ENCODE peak calls at places on chromosomes 16 and 17, in five cellular contexts. U is fibroblast of lung, A is A549, P is uterus, Q is brain microvascular endothelial cell. H is an unnamed sample.

GRCh38 chr16:89359296-89360147 is 130.8 kb downstream of the ANKRD11 start:
- DNase-seq in U (no peak), A (no peak), P (no peak), Q (no peak), H (no peak)

GRCh38 chr17:39204245-39204644 is 4.2 kb downstream of the RPL19 start:
- DNase-seq in U (no peak), A (no peak), P (no peak), Q (no peak), H (no peak)

GRCh38 chr16:76278976-76279375 is 1.8 kb downstream of the CNTNAP4 start:
- DNase-seq in U (peak; percentile 58), A (peak; percentile 26), P (no peak), Q (no peak), H (no peak)

GRCh38 chr16:11715246-11715947 is 27.3 kb downstream of the TXNDC11 start:
- DNase-seq in U (no peak), A (no peak), P (no peak), Q (no peak), H (no peak)

GRCh38 chr16:19698480-19699465 is 19.3 kb downstream of the KNOP1 start:
- DNase-seq in U (peak; percentile 32), A (no peak), P (no peak), Q (no peak), H (no peak)

GRCh38 chr17:5509482-5509881 is 23.1 kb downstream of the MIS12 start:
- DNase-seq in U (peak; percentile 39), A (no peak), P (no peak), Q (peak; percentile 86), H (no peak)

GRCh38 chr17:1091885-1092284 is 87.9 kb downstream of the ABR start:
- DNase-seq in U (no peak), A (no peak), P (no peak), Q (no peak), H (no peak)

GRCh38 chr16:15975172-15975571 is 25.8 kb downstream of the ABCC1 start:
- DNase-seq in U (no peak), A (no peak), P (no peak), Q (no peak), H (no peak)

GRCh38 chr16:64627288-64627687 is 494.6 kb downstream of the CDH11 start:
- DNase-seq in U (no peak), A (no peak), P (no peak), Q (no peak), H (no peak)

GRCh38 chr17:1644493-1645206 is 882 bp downstream of the SCARF1 start:
- DNase-seq in U (no peak), A (no peak), P (no peak), Q (no peak), H (no peak)

GRCh38 chr17:81337449-81337848 is 42.3 kb upstream of the SLC38A10 start:
- DNase-seq in U (no peak), A (peak; percentile 47), P (no peak), Q (no peak), H (no peak)

GRCh38 chr17:32551186-32551955 is 64.6 kb downstream of the CDK5R1 start:
- DNase-seq in U (peak; percentile 28), A (no peak), P (no peak), Q (peak; percentile 46), H (no peak)

GRCh38 chr16:81816793-81817210 is 37.7 kb downstream of the PLCG2 start:
- DNase-seq in U (no peak), A (no peak), P (no peak), Q (no peak), H (no peak)

GRCh38 chr17:38428150-38428642 is at the start of gene ARHGAP23:
- DNase-seq in U (peak; percentile 76), A (peak; percentile 57), P (peak; percentile 65), Q (no peak), H (peak; percentile 80)

GRCh38 chr16:88352261-88353200 is 30.2 kb upstream of the ZNF469 start:
- DNase-seq in U (no peak), A (no peak), P (no peak), Q (no peak), H (no peak)

GRCh38 chr17:29664743-29665479 is 42.2 kb upstream of the CORO6 start:
- DNase-seq in U (peak; percentile 53), A (peak; percentile 29), P (no peak), Q (peak; percentile 58), H (no peak)

GRCh38 chr16:84766978-84767773 is 52.6 kb upstream of the CRISPLD2 start:
- DNase-seq in U (no peak), A (no peak), P (no peak), Q (no peak), H (no peak)

GRCh38 chr17:55601874-55602364 is 90.7 kb upstream of the SMIM36 start:
- DNase-seq in U (peak; percentile 76), A (peak; percentile 60), P (no peak), Q (peak; percentile 60), H (no peak)

GRCh38 chr16:11211061-11211976 is 44.7 kb downstream of the SOCS1 start:
- DNase-seq in U (no peak), A (no peak), P (no peak), Q (no peak), H (no peak)

GRCh38 chr16:87780385-87780989 is 14.7 kb upstream of the KLHDC4 start:
- DNase-seq in U (no peak), A (no peak), P (no peak), Q (peak; percentile 52), H (no peak)

GRCh38 chr17:18990331-18990730 is 14.2 kb downstream of the FAM83G start:
- DNase-seq in U (no peak), A (no peak), P (no peak), Q (no peak), H (no peak)

GRCh38 chr16:23959069-23959800 is 123.5 kb downstream of the PRKCB start:
- DNase-seq in U (no peak), A (no peak), P (no peak), Q (no peak), H (peak; percentile 68)

GRCh38 chr16:50038756-50039529 is 13.9 kb downstream of the CNEP1R1 start:
- DNase-seq in U (no peak), A (no peak), P (no peak), Q (no peak), H (no peak)

GRCh38 chr17:19237389-19238166 is 412 bp downstream of the EPN2 start:
- DNase-seq in U (no peak), A (peak; percentile 51), P (no peak), Q (no peak), H (no peak)

GRCh38 chr17:50556803-50557202 is 3.7 kb upstream of the CACNA1G start:
- DNase-seq in U (no peak), A (no peak), P (no peak), Q (no peak), H (no peak)

GRCh38 chr17:49508061-49508865 is 13.2 kb downstream of the NGFR start:
- DNase-seq in U (no peak), A (peak; percentile 62), P (no peak), Q (no peak), H (no peak)

GRCh38 chr16:15707332-15707731 is 57.3 kb downstream of the NDE1 start:
- DNase-seq in U (no peak), A (no peak), P (no peak), Q (no peak), H (no peak)

GRCh38 chr17:80105762-80106161 is 4.4 kb downstream of the GAA start:
- DNase-seq in U (peak; percentile 52), A (no peak), P (no peak), Q (peak; percentile 24), H (no peak)

GRCh38 chr16:75267631-75268264 is 16.3 kb upstream of the BCAR1 start:
- DNase-seq in U (peak; percentile 56), A (peak; percentile 75), P (no peak), Q (no peak), H (peak; percentile 65)

GRCh38 chr17:47257651-47258339 is 4.2 kb downstream of the ITGB3 start:
- DNase-seq in U (peak; percentile 66), A (no peak), P (no peak), Q (peak; percentile 69), H (no peak)

GRCh38 chr16:15830832-15831451 is 25.9 kb downstream of the MYH11 start:
- DNase-seq in U (no peak), A (no peak), P (no peak), Q (no peak), H (no peak)

GRCh38 chr16:46748775-46749705 is 896 bp upstream of the MYLK3 start:
- DNase-seq in U (no peak), A (no peak), P (no peak), Q (no peak), H (peak; percentile 11)

DNA sequence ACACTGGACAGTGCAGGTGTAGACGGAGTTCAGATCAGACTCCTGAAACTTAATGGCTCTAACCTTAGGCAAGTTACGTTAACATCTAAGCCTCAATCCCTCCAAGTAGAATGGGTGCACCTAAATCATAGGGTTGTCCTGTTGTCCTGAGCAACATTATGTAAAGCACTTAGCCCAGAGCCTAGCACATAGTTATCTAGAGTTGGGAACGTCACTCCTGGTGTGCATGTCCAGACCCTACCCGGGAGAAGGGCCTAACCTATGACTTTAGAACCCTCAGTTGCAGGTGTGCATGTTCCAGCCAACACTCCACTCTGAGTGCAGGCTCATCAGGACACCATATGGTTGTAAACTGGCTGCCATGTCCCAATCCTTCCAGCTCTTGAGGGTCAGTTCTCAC is 26.0 kb downstream of the LIG3 start:
- DNase-seq in U (no peak), A (no peak), P (no peak), Q (no peak), H (no peak)
- H3K27ac ChIP-seq in U (no peak overlapping the region), A (no peak overlapping the region), P (no peak overlapping the region), Q (no peak overlapping the region), H (no peak overlapping the region)

DNA sequence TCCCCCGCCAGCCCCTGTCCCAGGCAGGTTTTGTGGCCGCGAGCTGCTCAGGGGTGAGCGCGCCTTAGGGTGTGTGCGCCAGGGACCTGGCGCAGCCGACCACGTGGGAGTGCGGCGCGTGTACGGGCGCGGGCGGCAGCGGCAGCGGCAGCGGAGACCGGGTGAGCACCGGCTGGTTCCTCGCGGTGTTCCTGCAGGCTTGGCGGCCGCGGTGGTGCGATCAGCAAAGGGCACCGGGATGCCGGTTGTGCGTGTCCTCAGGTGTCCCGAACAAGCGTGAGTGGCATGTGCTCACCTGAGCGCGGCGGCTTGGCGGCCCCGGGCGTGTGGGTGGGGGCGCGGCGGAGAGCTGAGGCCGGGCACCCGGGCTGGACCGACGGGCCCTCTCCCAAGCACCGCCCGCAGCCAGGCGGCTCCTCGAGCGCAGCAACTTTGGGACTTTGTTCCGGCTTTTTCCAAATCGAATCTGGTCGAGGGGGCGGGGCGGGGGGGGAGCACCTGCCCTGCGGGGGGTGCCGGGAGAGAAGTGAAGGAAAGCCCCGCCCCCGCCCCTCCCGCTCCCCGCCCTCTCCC is 331 bp upstream of the HSD11B2 start:
- DNase-seq in U (no peak), A (no peak), P (peak; percentile 60), Q (no peak), H (peak; percentile 26)
- H3K27ac ChIP-seq in U (no peak overlapping the region), A (peak overlapping the region; percentile 76), P (peak overlapping the region; percentile 59), Q (no peak overlapping the region), H (no peak overlapping the region)

GRCh38 chr16:57797216-57797525 is 5.1 kb downstream of the KIFC3 start:
- DNase-seq in U (no peak), A (no peak), P (no peak), Q (no peak), H (no peak)

GRCh38 chr16:57797526-57798266 is 4.6 kb downstream of the KIFC3 start:
- DNase-seq in U (no peak), A (peak; percentile 58), P (no peak), Q (no peak), H (no peak)

GRCh38 chr16:57799619-57800212 is 2.6 kb downstream of the KIFC3 start:
- DNase-seq in U (no peak), A (no peak), P (no peak), Q (no peak), H (no peak)

GRCh38 chr16:57798953-57799618 is 3.2 kb downstream of the KIFC3 start:
- DNase-seq in U (no peak), A (no peak), P (no peak), Q (no peak), H (no peak)

GRCh38 chr16:57798267-57798810 is 4.0 kb downstream of the KIFC3 start:
- DNase-seq in U (no peak), A (no peak), P (no peak), Q (no peak), H (no peak)
- H3K27ac ChIP-seq in U (no peak overlapping the region), A (peak overlapping the region; percentile 100), P (no peak overlapping the region), Q (no peak overlapping the region), H (no peak overlapping the region)

GRCh38 chr17:42852351-42852750 is 1.4 kb downstream of the AOC3 start:
- DNase-seq in U (no peak), A (no peak), P (no peak), Q (no peak), H (no peak)
- H3K27ac ChIP-seq in U (no peak overlapping the region), A (no peak overlapping the region), P (peak overlapping the region; percentile 79), Q (no peak overlapping the region), H (no peak overlapping the region)